ENCODE peak calls at places on chromosomes 4 and X, in four cellular contexts. Q, G, Z and A are unnamed samples.

GRCh38 chrX:72351606-72352338 is 46.1 kb upstream of the CITED1 start:
- DNase-seq in Z (no peak), Q (no peak), G (no peak), A (no peak)

GRCh38 chrX:116239944-116240391 is 69.4 kb downstream of the AGTR2 start:
- DNase-seq in G (no peak), Z (no peak), Q (no peak), A (no peak)

GRCh38 chr4:172188248-172188976 is 375.2 kb downstream of the GALNTL6 start:
- DNase-seq in Q (no peak), G (no peak), Z (no peak), A (no peak)

GRCh38 chr4:36392049-36392448 is 110.6 kb downstream of the DTHD1 start:
- DNase-seq in Q (no peak), Z (no peak), G (no peak), A (no peak)

GRCh38 chr4:68184923-68185322 is 55.3 kb upstream of the TMPRSS11F start:
- DNase-seq in Q (no peak), Z (no peak), G (no peak), A (no peak)

GRCh38 chr4:3800351-3800750 is 34.2 kb downstream of the ADRA2C start:
- DNase-seq in G (peak), Z (no peak), Q (no peak), A (no peak)

GRCh38 chr4:7828926-7829325 is 110.7 kb downstream of the AFAP1 start:
- DNase-seq in Q (no peak), Z (no peak), G (no peak), A (no peak)

GRCh38 chr4:111537861-111538260 is 607.4 kb upstream of the FAM241A start:
- DNase-seq in Q (no peak), Z (no peak), G (no peak), A (no peak)

GRCh38 chrX:20361890-20362262 is 95.2 kb upstream of the RPS6KA3 start:
- DNase-seq in G (no peak), Z (no peak), Q (no peak), A (no peak)

GRCh38 chr4:37483610-37484009 is 202.6 kb downstream of the RELL1 start:
- DNase-seq in Z (no peak), Q (no peak), G (no peak), A (no peak)

GRCh38 chr4:74638001-74638400 is 156.3 kb downstream of the BTC start:
- DNase-seq in Q (no peak), Z (no peak), G (no peak), A (no peak)

GRCh38 chrX:13028871-13029336 is 15.5 kb downstream of the FAM9C start:
- DNase-seq in Z (no peak), G (no peak), Q (no peak), A (no peak)

GRCh38 chrX:71547339-71547738 is 14.4 kb downstream of the OGT start:
- DNase-seq in Q (no peak), G (no peak), Z (no peak), A (no peak)

GRCh38 chr4:187603093-187603395 is 392.5 kb upstream of the ZFP42 start:
- DNase-seq in Q (no peak), Z (no peak), G (no peak), A (no peak)

GRCh38 chr4:142875117-142875516 is 29.0 kb upstream of the INPP4B start:
- DNase-seq in G (no peak), Z (no peak), Q (no peak), A (no peak)

GRCh38 chrX:118603981-118604380 is 108.4 kb downstream of the DOCK11 start:
- DNase-seq in Q (peak), Z (no peak), G (no peak), A (peak)

GRCh38 chr4:115054836-115055235 is 58.6 kb downstream of the NDST4 start:
- DNase-seq in G (no peak), Z (no peak), Q (no peak), A (no peak)

GRCh38 chr4:26267087-26267486 is 53.7 kb upstream of the RBPJ start:
- DNase-seq in Z (no peak), G (no peak), Q (no peak), A (no peak)

GRCh38 chr4:185508162-185508561 is 27.1 kb downstream of the PDLIM3 start:
- DNase-seq in G (no peak), Q (no peak), Z (no peak), A (no peak)

GRCh38 chr4:137226900-137227299 is 305.4 kb downstream of the PCDH18 start:
- DNase-seq in Q (no peak), G (no peak), Z (no peak), A (no peak)

GRCh38 chr4:132792305-132792704 is 356.8 kb upstream of the PCDH10 start:
- DNase-seq in Z (no peak), Q (no peak), G (no peak), A (no peak)